ENCODE peak calls at places on chromosomes 3 and 15, in five cellular contexts. One of them, this sample, is unnamed.
A peak's percentile ranks its signal among the peaks of the same experiment; 100 is the strongest.

GRCh38 chr3:52851348-52851747 is 16.5 kb upstream of the MUSTN1 start:
- DNase-seq in spleen: peak; percentile 30
- DNase-seq in mammary epithelial cell: peak; percentile 12
- DNase-seq in fibroblast of lung: peak; percentile 16
- DNase-seq in mucosa of descending colon: peak; percentile 12
- DNase-seq in this sample: no peak

GRCh38 chr3:31980530-31981205 is 394 bp downstream of the OSBPL10 start:
- DNase-seq in spleen: peak; percentile 93
- DNase-seq in fibroblast of lung: peak; percentile 66
- DNase-seq in mammary epithelial cell: peak; percentile 81
- DNase-seq in mucosa of descending colon: peak; percentile 86
- DNase-seq in this sample: peak; percentile 67

GRCh38 chr15:65638681-65639089 is 16.9 kb downstream of the SLC24A1 start:
- DNase-seq in mucosa of descending colon: peak; percentile 49
- DNase-seq in spleen: no peak
- DNase-seq in fibroblast of lung: peak; percentile 76
- DNase-seq in mammary epithelial cell: peak; percentile 71
- DNase-seq in this sample: no peak

GRCh38 chr3:129182390-129183180 is 1.1 kb downstream of the CNBP start:
- DNase-seq in spleen: peak; percentile 77
- DNase-seq in mammary epithelial cell: peak; percentile 45
- DNase-seq in mucosa of descending colon: no peak
- DNase-seq in fibroblast of lung: peak; percentile 54
- DNase-seq in this sample: no peak

GRCh38 chr3:28791713-28792255 is 443.2 kb upstream of the AZI2 start:
- DNase-seq in mucosa of descending colon: no peak
- DNase-seq in mammary epithelial cell: no peak
- DNase-seq in spleen: no peak
- DNase-seq in fibroblast of lung: peak; percentile 13
- DNase-seq in this sample: no peak

GRCh38 chr3:178005961-178006360 is 530.3 kb upstream of the KCNMB2 start:
- DNase-seq in spleen: no peak
- DNase-seq in fibroblast of lung: no peak
- DNase-seq in mammary epithelial cell: no peak
- DNase-seq in mucosa of descending colon: no peak
- DNase-seq in this sample: no peak

GRCh38 chr3:72997421-72997961 is 880 bp downstream of the PPP4R2 start:
- DNase-seq in spleen: no peak
- DNase-seq in mucosa of descending colon: peak; percentile 52
- DNase-seq in fibroblast of lung: peak; percentile 60
- DNase-seq in mammary epithelial cell: peak; percentile 58
- DNase-seq in this sample: no peak

GRCh38 chr3:48034000-48034516 is 17.8 kb upstream of the MAP4 start:
- DNase-seq in mucosa of descending colon: no peak
- DNase-seq in spleen: no peak
- DNase-seq in mammary epithelial cell: peak; percentile 87
- DNase-seq in fibroblast of lung: peak; percentile 97
- DNase-seq in this sample: no peak

GRCh38 chr3:141525813-141526212 is 39.0 kb downstream of the RASA2 start:
- DNase-seq in mammary epithelial cell: no peak
- DNase-seq in spleen: no peak
- DNase-seq in mucosa of descending colon: no peak
- DNase-seq in fibroblast of lung: no peak
- DNase-seq in this sample: no peak

GRCh38 chr3:12916159-12916558 is 74.8 kb upstream of the RPL32 start:
- DNase-seq in fibroblast of lung: no peak
- DNase-seq in spleen: peak; percentile 88
- DNase-seq in mucosa of descending colon: no peak
- DNase-seq in mammary epithelial cell: no peak
- DNase-seq in this sample: no peak

GRCh38 chr15:90389513-90389912 is 1.5 kb downstream of the IQGAP1 start:
- DNase-seq in fibroblast of lung: no peak
- DNase-seq in mucosa of descending colon: no peak
- DNase-seq in mammary epithelial cell: no peak
- DNase-seq in spleen: no peak
- DNase-seq in this sample: no peak

GRCh38 chr15:90396321-90396720 is 8.3 kb downstream of the IQGAP1 start:
- DNase-seq in mucosa of descending colon: peak; percentile 4
- DNase-seq in fibroblast of lung: no peak
- DNase-seq in mammary epithelial cell: no peak
- DNase-seq in spleen: no peak
- DNase-seq in this sample: no peak

GRCh38 chr15:90394702-90395442 is 6.8 kb downstream of the IQGAP1 start:
- DNase-seq in mucosa of descending colon: peak; percentile 7
- DNase-seq in fibroblast of lung: no peak
- DNase-seq in spleen: no peak
- DNase-seq in mammary epithelial cell: no peak
- DNase-seq in this sample: no peak

GRCh38 chr15:90394074-90394473 is 6.0 kb downstream of the IQGAP1 start:
- DNase-seq in fibroblast of lung: no peak
- DNase-seq in mucosa of descending colon: peak; percentile 76
- DNase-seq in spleen: no peak
- DNase-seq in mammary epithelial cell: no peak
- DNase-seq in this sample: no peak

DNA sequence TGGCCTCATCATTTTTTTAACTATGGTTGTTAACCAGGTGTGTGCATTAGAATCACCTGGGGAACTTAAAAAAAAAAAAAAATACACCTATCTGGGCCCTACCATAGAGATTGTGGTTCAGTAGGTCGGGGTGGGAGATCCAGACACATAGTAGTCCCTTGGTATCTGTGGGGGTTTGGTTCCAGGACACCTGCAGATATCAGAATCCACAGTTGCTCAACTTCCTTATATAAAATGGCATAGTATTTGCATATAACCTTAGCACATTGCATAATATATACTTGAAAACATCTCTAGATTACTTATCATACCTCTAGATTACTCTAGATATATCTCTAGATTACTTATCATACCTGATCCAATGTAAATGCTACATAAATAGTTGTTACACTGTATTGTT is 5.0 kb downstream of the IQGAP1 start:
- DNase-seq in mucosa of descending colon: peak; percentile 8
- DNase-seq in spleen: no peak
- DNase-seq in fibroblast of lung: no peak
- DNase-seq in mammary epithelial cell: no peak
- DNase-seq in this sample: no peak
- H3K4me1 ChIP-seq in mucosa of descending colon: peaks cover 58% of the 10 kb centered on the region
- H3K4me1 ChIP-seq in spleen: peaks cover 94% of the 10 kb centered on the region
- H3K4me1 ChIP-seq in fibroblast of lung: peaks cover 2% of the 10 kb centered on the region
- H3K4me1 ChIP-seq in mammary epithelial cell: peaks cover 33% of the 10 kb centered on the region
- H3K4me1 ChIP-seq in this sample: peaks cover 83% of the 10 kb centered on the region

GRCh38 chr3:1019157-1019556 is 73.7 kb upstream of the CNTN6 start:
- DNase-seq in fibroblast of lung: no peak
- DNase-seq in mammary epithelial cell: no peak
- DNase-seq in spleen: no peak
- DNase-seq in mucosa of descending colon: no peak
- DNase-seq in this sample: no peak

DNA sequence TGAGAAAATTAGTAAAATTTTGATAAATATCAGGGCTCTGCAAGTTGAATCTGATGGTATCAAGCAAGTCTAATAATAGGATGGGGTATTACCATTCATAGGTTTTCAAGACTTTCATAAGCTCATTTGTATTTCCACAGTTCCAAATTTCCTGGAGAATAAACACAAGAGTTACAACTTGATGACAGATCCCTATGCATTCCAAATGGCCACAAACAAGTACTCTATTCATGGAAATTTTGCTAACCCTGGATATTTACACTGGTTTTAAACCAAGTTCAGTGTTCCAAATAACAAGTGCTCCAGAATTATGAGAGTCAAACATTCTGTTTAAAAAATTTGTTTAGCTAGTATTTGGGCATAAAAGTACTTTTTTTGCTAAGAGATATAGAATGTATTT is 74.9 kb upstream of the CNTN6 start:
- DNase-seq in mucosa of descending colon: no peak
- DNase-seq in fibroblast of lung: no peak
- DNase-seq in mammary epithelial cell: no peak
- DNase-seq in spleen: no peak
- DNase-seq in this sample: no peak
- H3K9me3 ChIP-seq in mucosa of descending colon: no peaks in the 10 kb centered on the region
- H3K9me3 ChIP-seq in fibroblast of lung: no peaks in the 10 kb centered on the region
- H3K9me3 ChIP-seq in mammary epithelial cell: peaks cover 3% of the 10 kb centered on the region
- H3K9me3 ChIP-seq in spleen: peaks cover 3% of the 10 kb centered on the region
- H3K9me3 ChIP-seq in this sample: no peaks in the 10 kb centered on the region

DNA sequence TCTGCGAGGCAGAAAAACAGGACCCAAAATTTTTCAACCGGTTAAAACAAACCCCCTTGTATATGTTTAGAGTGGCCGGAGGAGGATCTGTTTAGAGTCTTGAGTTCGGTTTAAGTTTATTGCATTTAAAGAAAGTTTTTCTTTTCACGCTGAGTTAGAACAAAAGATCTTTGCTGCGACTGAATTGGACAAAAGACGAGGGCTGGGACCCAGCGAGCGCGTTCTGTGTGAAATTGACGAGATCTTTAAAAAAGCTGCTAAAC is 9.8 kb downstream of the NR2F2 start:
- DNase-seq in fibroblast of lung: no peak
- DNase-seq in mammary epithelial cell: no peak
- DNase-seq in mucosa of descending colon: no peak
- DNase-seq in spleen: no peak
- DNase-seq in this sample: no peak
- H3K4me1 ChIP-seq in fibroblast of lung: peaks cover 2% of the 10 kb centered on the region
- H3K4me1 ChIP-seq in mammary epithelial cell: peaks cover 33% of the 10 kb centered on the region
- H3K4me1 ChIP-seq in mucosa of descending colon: peaks cover 22% of the 10 kb centered on the region
- H3K4me1 ChIP-seq in spleen: peaks cover 29% of the 10 kb centered on the region
- H3K4me1 ChIP-seq in this sample: no peaks in the 10 kb centered on the region

GRCh38 chr15:25175789-25176615 is 221.2 kb downstream of the SNRPN start:
- DNase-seq in fibroblast of lung: no peak
- DNase-seq in mammary epithelial cell: no peak
- DNase-seq in mucosa of descending colon: no peak
- DNase-seq in spleen: peak; percentile 56
- DNase-seq in this sample: peak; percentile 1
- H3K9me3 ChIP-seq in fibroblast of lung: no peaks in the 10 kb centered on the region
- H3K9me3 ChIP-seq in mammary epithelial cell: peaks cover 35% of the 10 kb centered on the region
- H3K9me3 ChIP-seq in mucosa of descending colon: peaks cover 99% of the 10 kb centered on the region
- H3K9me3 ChIP-seq in spleen: peaks cover 97% of the 10 kb centered on the region
- H3K9me3 ChIP-seq in this sample: peaks cover 13% of the 10 kb centered on the region

GRCh38 chr3:46284981-46285683 is 42.9 kb downstream of the CCR3 start:
- DNase-seq in spleen: no peak
- DNase-seq in mammary epithelial cell: peak; percentile 56
- DNase-seq in fibroblast of lung: peak; percentile 2
- DNase-seq in mucosa of descending colon: peak; percentile 36
- DNase-seq in this sample: peak; percentile 63
- H3K4me1 ChIP-seq in spleen: peaks cover 45% of the 10 kb centered on the region
- H3K4me1 ChIP-seq in mammary epithelial cell: no peaks in the 10 kb centered on the region
- H3K4me1 ChIP-seq in fibroblast of lung: no peaks in the 10 kb centered on the region
- H3K4me1 ChIP-seq in mucosa of descending colon: no peaks in the 10 kb centered on the region
- H3K4me1 ChIP-seq in this sample: no peaks in the 10 kb centered on the region

GRCh38 chr3:29976871-29977270 is 629.5 kb upstream of the TGFBR2 start:
- DNase-seq in mammary epithelial cell: no peak
- DNase-seq in spleen: no peak
- DNase-seq in fibroblast of lung: no peak
- DNase-seq in mucosa of descending colon: no peak
- DNase-seq in this sample: no peak

GRCh38 chr3:29978036-29978435 is 628.4 kb upstream of the TGFBR2 start:
- DNase-seq in mucosa of descending colon: no peak
- DNase-seq in mammary epithelial cell: peak; percentile 55
- DNase-seq in spleen: no peak
- DNase-seq in fibroblast of lung: peak; percentile 32
- DNase-seq in this sample: no peak

GRCh38 chr3:29972594-29972993 is 633.8 kb upstream of the TGFBR2 start:
- DNase-seq in spleen: no peak
- DNase-seq in mammary epithelial cell: peak; percentile 0
- DNase-seq in mucosa of descending colon: no peak
- DNase-seq in fibroblast of lung: peak; percentile 89
- DNase-seq in this sample: no peak

GRCh38 chr3:29977360-29977759 is 629.0 kb upstream of the TGFBR2 start:
- DNase-seq in fibroblast of lung: peak; percentile 72
- DNase-seq in spleen: no peak
- DNase-seq in mucosa of descending colon: no peak
- DNase-seq in mammary epithelial cell: no peak
- DNase-seq in this sample: no peak

GRCh38 chr3:29973763-29974162 is 632.6 kb upstream of the TGFBR2 start:
- DNase-seq in mucosa of descending colon: no peak
- DNase-seq in fibroblast of lung: no peak
- DNase-seq in spleen: no peak
- DNase-seq in mammary epithelial cell: no peak
- DNase-seq in this sample: no peak
- H3K9me3 ChIP-seq in mucosa of descending colon: no peaks in the 10 kb centered on the region
- H3K9me3 ChIP-seq in fibroblast of lung: no peaks in the 10 kb centered on the region
- H3K9me3 ChIP-seq in spleen: no peaks in the 10 kb centered on the region
- H3K9me3 ChIP-seq in mammary epithelial cell: no peaks in the 10 kb centered on the region
- H3K9me3 ChIP-seq in this sample: peaks cover 3% of the 10 kb centered on the region

DNA sequence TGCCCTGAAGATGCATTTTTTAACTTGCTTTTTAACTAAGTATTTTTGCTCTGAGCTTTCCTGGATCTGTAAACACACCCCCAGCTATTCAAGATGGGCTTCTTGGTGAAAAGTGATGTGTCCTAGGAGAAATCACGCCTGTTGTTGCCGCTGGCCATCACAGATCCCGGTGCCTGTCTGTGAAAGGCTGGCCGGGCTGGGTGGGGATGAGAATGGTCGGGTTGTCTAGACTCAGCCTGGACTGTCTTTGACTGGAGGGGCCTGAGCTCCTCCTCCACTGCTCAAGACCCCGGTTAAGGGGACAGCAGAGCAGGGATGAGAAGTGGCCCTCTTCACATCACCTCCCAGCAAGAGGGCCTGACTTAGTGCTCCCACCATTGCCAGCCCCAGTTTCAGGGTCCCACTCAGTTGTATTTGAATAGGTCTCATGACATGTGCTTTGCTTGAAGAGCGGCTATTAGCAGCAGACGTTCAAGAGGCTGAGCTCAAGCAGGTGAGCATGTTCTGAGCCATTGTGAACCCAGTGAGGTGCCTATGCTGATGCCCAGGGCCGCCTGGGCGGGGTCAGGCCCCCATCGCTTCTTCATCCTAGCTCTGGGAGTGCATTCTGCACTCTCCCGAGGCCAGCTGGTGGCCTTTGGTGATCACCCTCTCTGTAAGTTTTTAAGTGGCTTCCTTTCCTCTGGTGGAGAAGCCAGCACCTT is 79.9 kb downstream of the IGF1R start:
- DNase-seq in mucosa of descending colon: no peak
- DNase-seq in mammary epithelial cell: no peak
- DNase-seq in fibroblast of lung: no peak
- DNase-seq in spleen: no peak
- DNase-seq in this sample: no peak
- H3K4me1 ChIP-seq in mucosa of descending colon: peaks cover 14% of the 10 kb centered on the region
- H3K4me1 ChIP-seq in mammary epithelial cell: peaks cover 39% of the 10 kb centered on the region
- H3K4me1 ChIP-seq in fibroblast of lung: peaks cover 20% of the 10 kb centered on the region
- H3K4me1 ChIP-seq in spleen: peaks cover 56% of the 10 kb centered on the region
- H3K4me1 ChIP-seq in this sample: peaks cover 56% of the 10 kb centered on the region